ENCODE peak calls at places on chromosomes 1 and 21, in four cellular contexts. One of them, this sample, is unnamed.

GRCh38 chr1:227870375-227870774 is 54.9 kb downstream of the PRSS38 start:
- DNase-seq in OCI-LY7: no peak
- DNase-seq in Panc1: no peak
- DNase-seq in endothelial cell of umbilical vein: no peak
- DNase-seq in this sample: no peak

GRCh38 chr1:54407201-54407956 is 1.2 kb upstream of the SSBP3 start:
- DNase-seq in OCI-LY7: peak
- DNase-seq in Panc1: peak
- DNase-seq in endothelial cell of umbilical vein: peak
- DNase-seq in this sample: peak

GRCh38 chr1:162709870-162710269 is 77.6 kb downstream of the DDR2 start:
- DNase-seq in OCI-LY7: no peak
- DNase-seq in Panc1: no peak
- DNase-seq in endothelial cell of umbilical vein: peak
- DNase-seq in this sample: no peak

GRCh38 chr21:38631171-38631570 is 132.9 kb upstream of the ERG start:
- DNase-seq in OCI-LY7: no peak
- DNase-seq in Panc1: no peak
- DNase-seq in endothelial cell of umbilical vein: no peak
- DNase-seq in this sample: no peak

GRCh38 chr1:179042700-179043099 is 17.0 kb downstream of the FAM20B start:
- DNase-seq in OCI-LY7: no peak
- DNase-seq in Panc1: no peak
- DNase-seq in endothelial cell of umbilical vein: no peak
- DNase-seq in this sample: no peak

GRCh38 chr1:167791281-167792209 is 69.8 kb downstream of the MPZL1 start:
- DNase-seq in OCI-LY7: no peak
- DNase-seq in Panc1: no peak
- DNase-seq in endothelial cell of umbilical vein: no peak
- DNase-seq in this sample: no peak

GRCh38 chr21:33019885-33020557 is 5.7 kb upstream of the OLIG2 start:
- DNase-seq in OCI-LY7: no peak
- DNase-seq in Panc1: no peak
- DNase-seq in endothelial cell of umbilical vein: no peak
- DNase-seq in this sample: peak

GRCh38 chr1:155009221-155009711 is 6.7 kb downstream of the ZBTB7B start:
- DNase-seq in OCI-LY7: no peak
- DNase-seq in Panc1: no peak
- DNase-seq in endothelial cell of umbilical vein: no peak
- DNase-seq in this sample: no peak

GRCh38 chr21:45580576-45581321 is 38.5 kb upstream of the SLC19A1 start:
- DNase-seq in OCI-LY7: no peak
- DNase-seq in Panc1: no peak
- DNase-seq in endothelial cell of umbilical vein: no peak
- DNase-seq in this sample: no peak

GRCh38 chr1:167317463-167317862 is 96.8 kb downstream of the POU2F1 start:
- DNase-seq in OCI-LY7: no peak
- DNase-seq in Panc1: no peak
- DNase-seq in endothelial cell of umbilical vein: no peak
- DNase-seq in this sample: no peak

GRCh38 chr1:210293191-210293607 is 35.5 kb upstream of the HHAT start:
- DNase-seq in OCI-LY7: no peak
- DNase-seq in Panc1: no peak
- DNase-seq in endothelial cell of umbilical vein: no peak
- DNase-seq in this sample: no peak

GRCh38 chr1:179550753-179551682 is 24.7 kb downstream of the NPHS2 start:
- DNase-seq in OCI-LY7: no peak
- DNase-seq in Panc1: no peak
- DNase-seq in endothelial cell of umbilical vein: no peak
- DNase-seq in this sample: no peak

GRCh38 chr1:53501065-53502005 is 42.1 kb downstream of the DMRTB1 start:
- DNase-seq in OCI-LY7: no peak
- DNase-seq in Panc1: no peak
- DNase-seq in endothelial cell of umbilical vein: no peak
- DNase-seq in this sample: no peak

GRCh38 chr1:80656011-80656627 is 1144.6 kb upstream of the ADGRL2 start:
- DNase-seq in OCI-LY7: peak
- DNase-seq in Panc1: no peak
- DNase-seq in endothelial cell of umbilical vein: no peak
- DNase-seq in this sample: peak

GRCh38 chr1:164637461-164638375 is 78.7 kb downstream of the PBX1 start:
- DNase-seq in OCI-LY7: no peak
- DNase-seq in Panc1: no peak
- DNase-seq in endothelial cell of umbilical vein: no peak
- DNase-seq in this sample: no peak

GRCh38 chr1:223230161-223230881 is 87.3 kb upstream of the TLR5 start:
- DNase-seq in OCI-LY7: no peak
- DNase-seq in Panc1: no peak
- DNase-seq in endothelial cell of umbilical vein: no peak
- DNase-seq in this sample: no peak

GRCh38 chr1:17313910-17314309 is 5.9 kb downstream of the PADI4 start:
- DNase-seq in OCI-LY7: no peak
- DNase-seq in Panc1: no peak
- DNase-seq in endothelial cell of umbilical vein: no peak
- DNase-seq in this sample: no peak

GRCh38 chr1:168161459-168161858 is 17.3 kb upstream of the TIPRL start:
- DNase-seq in OCI-LY7: no peak
- DNase-seq in Panc1: no peak
- DNase-seq in endothelial cell of umbilical vein: no peak
- DNase-seq in this sample: no peak

GRCh38 chr1:214050513-214051401 is 63.0 kb downstream of the PROX1 start:
- DNase-seq in OCI-LY7: no peak
- DNase-seq in Panc1: no peak
- DNase-seq in endothelial cell of umbilical vein: no peak
- DNase-seq in this sample: no peak

GRCh38 chr1:246565751-246566127 is 322 bp downstream of the TFB2M start:
- DNase-seq in OCI-LY7: no peak
- DNase-seq in Panc1: no peak
- DNase-seq in endothelial cell of umbilical vein: no peak
- DNase-seq in this sample: no peak

GRCh38 chr1:246569248-246570238 is 3.3 kb downstream of the CNST start:
- DNase-seq in OCI-LY7: no peak
- DNase-seq in Panc1: peak
- DNase-seq in endothelial cell of umbilical vein: peak
- DNase-seq in this sample: no peak

GRCh38 chr1:246566128-246566807 is at the start of the genes CNST and TFB2M:
- DNase-seq in OCI-LY7: peak
- DNase-seq in Panc1: peak
- DNase-seq in endothelial cell of umbilical vein: peak
- DNase-seq in this sample: peak

GRCh38 chr1:246566808-246567154 is 525 bp downstream of the CNST start:
- DNase-seq in OCI-LY7: peak
- DNase-seq in Panc1: no peak
- DNase-seq in endothelial cell of umbilical vein: no peak
- DNase-seq in this sample: peak

DNA sequence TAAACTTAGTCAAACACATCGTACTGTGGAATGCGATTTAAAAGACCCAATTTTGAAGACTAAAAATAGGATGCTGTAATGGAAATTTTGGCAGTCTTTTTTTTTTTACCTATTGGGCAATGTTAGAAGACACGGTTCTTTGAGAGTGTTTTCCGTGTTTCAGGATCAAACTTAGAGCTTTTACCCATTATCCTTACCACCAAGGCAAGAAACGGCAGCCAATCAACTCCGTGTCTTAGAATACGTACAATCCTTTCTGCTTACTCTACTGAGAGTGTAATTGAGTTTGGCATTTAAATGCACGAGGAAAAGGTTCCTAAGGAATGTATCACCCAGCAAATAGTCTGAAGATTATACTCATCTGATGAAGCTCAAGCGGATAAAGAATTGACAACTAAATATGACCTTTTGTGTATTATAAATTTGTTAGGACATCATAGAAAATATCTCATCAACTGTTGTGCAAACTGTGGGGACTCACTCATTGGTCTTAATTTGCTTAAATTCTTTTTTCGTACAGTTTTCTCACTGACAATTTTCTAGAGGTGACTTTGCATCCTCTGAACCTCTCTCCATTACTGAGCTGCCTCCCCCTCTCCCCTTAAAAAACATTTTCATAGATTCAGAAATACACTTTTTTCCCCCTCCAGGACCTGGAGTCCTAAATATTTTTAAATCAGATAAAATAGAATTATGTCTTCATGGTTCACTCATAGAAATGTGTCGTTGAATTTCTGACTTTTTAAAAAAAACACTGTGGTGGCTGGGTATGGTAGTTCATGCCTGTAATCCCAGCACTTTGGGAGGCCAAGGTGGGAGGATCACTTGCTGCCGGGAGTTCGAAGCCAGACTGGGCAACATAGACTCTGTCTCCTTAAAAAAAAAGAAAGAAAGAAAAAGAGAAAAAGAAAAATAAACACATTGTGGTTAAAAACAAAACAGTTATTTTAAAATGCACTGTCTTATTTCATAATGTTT is 1.3 kb downstream of the CNST start:
- DNase-seq in OCI-LY7: peak
- DNase-seq in Panc1: peak
- DNase-seq in endothelial cell of umbilical vein: peak
- DNase-seq in this sample: no peak
- TF ChIP-seq CTCF in OCI-LY7: no peak
- TF ChIP-seq CTCF in Panc1: no peak
- TF ChIP-seq CTCF in endothelial cell of umbilical vein: no peak
- TF ChIP-seq CTCF in this sample: no peak

GRCh38 chr1:187383366-187383765 is 554.6 kb downstream of the PLA2G4A start:
- DNase-seq in OCI-LY7: no peak
- DNase-seq in Panc1: no peak
- DNase-seq in endothelial cell of umbilical vein: no peak
- DNase-seq in this sample: no peak
- TF ChIP-seq CTCF in OCI-LY7: peak
- TF ChIP-seq CTCF in Panc1: peak
- TF ChIP-seq CTCF in endothelial cell of umbilical vein: peak
- TF ChIP-seq CTCF in this sample: peak

GRCh38 chr1:237444120-237444790 is 402.3 kb downstream of the RYR2 start:
- DNase-seq in OCI-LY7: no peak
- DNase-seq in Panc1: no peak
- DNase-seq in endothelial cell of umbilical vein: no peak
- DNase-seq in this sample: no peak
- TF ChIP-seq CTCF in OCI-LY7: no peak
- TF ChIP-seq CTCF in Panc1: no peak
- TF ChIP-seq CTCF in endothelial cell of umbilical vein: no peak
- TF ChIP-seq CTCF in this sample: no peak

DNA sequence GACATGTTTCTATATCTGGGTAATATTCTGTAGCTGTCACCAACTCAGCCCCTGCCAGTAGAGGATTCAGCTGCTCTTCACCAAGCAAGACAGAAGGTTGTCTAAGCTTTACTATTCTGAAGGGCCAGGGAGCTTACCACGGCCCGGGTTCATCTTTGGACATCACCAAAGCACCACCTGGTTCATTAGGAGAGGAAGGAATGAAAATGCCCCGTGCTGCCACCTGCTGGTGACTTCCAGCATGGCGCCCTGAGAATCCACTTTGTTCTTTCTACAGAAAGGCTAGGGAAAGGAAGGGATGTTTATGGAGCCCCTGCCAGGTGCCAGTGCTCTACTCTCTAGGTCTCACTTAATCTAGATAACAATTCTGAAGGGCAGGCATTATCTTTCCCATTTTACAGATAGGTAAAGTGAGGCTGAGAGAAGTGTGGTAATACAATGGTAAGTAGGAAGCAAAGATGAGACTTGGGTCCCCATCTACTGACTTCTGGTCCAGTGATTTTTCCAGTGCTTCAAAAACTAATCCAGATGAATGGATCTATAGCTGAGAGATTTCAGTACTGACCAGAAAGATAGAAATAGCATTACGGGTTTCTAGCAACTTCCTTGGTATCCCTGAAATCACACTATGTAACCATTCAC is 79.5 kb downstream of the BEND5 start:
- DNase-seq in OCI-LY7: peak
- DNase-seq in Panc1: peak
- DNase-seq in endothelial cell of umbilical vein: peak
- DNase-seq in this sample: peak
- TF ChIP-seq CTCF in OCI-LY7: peak
- TF ChIP-seq CTCF in Panc1: peak
- TF ChIP-seq CTCF in endothelial cell of umbilical vein: peak
- TF ChIP-seq CTCF in this sample: peak

GRCh38 chr1:43143441-43143888 is 28.6 kb downstream of the EBNA1BP2 start:
- DNase-seq in OCI-LY7: peak
- DNase-seq in Panc1: peak
- DNase-seq in endothelial cell of umbilical vein: peak
- DNase-seq in this sample: no peak
- TF ChIP-seq CTCF in OCI-LY7: peak
- TF ChIP-seq CTCF in Panc1: peak
- TF ChIP-seq CTCF in endothelial cell of umbilical vein: peak
- TF ChIP-seq CTCF in this sample: peak

GRCh38 chr1:230424440-230425251 is 1.5 kb downstream of the PGBD5 start:
- DNase-seq in OCI-LY7: no peak
- DNase-seq in Panc1: no peak
- DNase-seq in endothelial cell of umbilical vein: no peak
- DNase-seq in this sample: no peak

GRCh38 chr1:230422221-230422981 is 3.7 kb downstream of the PGBD5 start:
- DNase-seq in OCI-LY7: no peak
- DNase-seq in Panc1: no peak
- DNase-seq in endothelial cell of umbilical vein: no peak
- DNase-seq in this sample: no peak

GRCh38 chr1:230423261-230423660 is 2.9 kb downstream of the PGBD5 start:
- DNase-seq in OCI-LY7: no peak
- DNase-seq in Panc1: no peak
- DNase-seq in endothelial cell of umbilical vein: no peak
- DNase-seq in this sample: no peak

GRCh38 chr1:230425252-230426061 is 675 bp downstream of the PGBD5 start:
- DNase-seq in OCI-LY7: no peak
- DNase-seq in Panc1: no peak
- DNase-seq in endothelial cell of umbilical vein: no peak
- DNase-seq in this sample: no peak

GRCh38 chr1:230423936-230424335 is 2.2 kb downstream of the PGBD5 start:
- DNase-seq in OCI-LY7: no peak
- DNase-seq in Panc1: no peak
- DNase-seq in endothelial cell of umbilical vein: no peak
- DNase-seq in this sample: no peak
- TF ChIP-seq CTCF in OCI-LY7: no peak
- TF ChIP-seq CTCF in Panc1: no peak
- TF ChIP-seq CTCF in endothelial cell of umbilical vein: no peak
- TF ChIP-seq CTCF in this sample: no peak

DNA sequence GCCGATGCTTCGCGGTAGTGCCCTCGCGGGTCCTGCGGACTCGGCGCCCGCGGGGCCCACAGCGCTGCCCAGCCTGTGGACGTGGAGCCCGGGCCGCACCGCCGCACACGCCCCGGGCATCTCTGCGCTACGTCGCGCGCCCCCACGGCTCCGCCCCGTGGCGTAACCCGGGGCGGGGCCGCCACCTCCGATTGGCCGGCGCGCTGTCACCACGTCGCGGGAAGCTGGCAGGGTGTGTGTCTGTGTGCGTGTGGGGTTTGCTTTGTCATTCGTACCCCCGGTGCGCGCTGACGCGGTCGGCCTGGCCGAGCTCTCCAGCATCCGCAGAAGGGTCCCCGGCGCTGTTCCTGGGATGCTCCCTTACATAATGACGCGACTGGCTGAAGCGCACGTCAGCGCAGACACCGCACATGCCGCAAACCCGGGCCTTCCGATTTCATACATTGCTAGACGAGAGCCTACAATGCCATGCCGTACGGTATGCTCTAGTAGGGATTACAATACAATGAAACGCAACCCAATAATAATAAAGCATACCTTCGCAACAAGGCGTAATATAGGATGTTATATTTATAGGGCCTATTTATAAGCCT is 528 bp upstream of the MACO1 start:
- DNase-seq in OCI-LY7: peak
- DNase-seq in Panc1: no peak
- DNase-seq in endothelial cell of umbilical vein: no peak
- DNase-seq in this sample: peak
- TF ChIP-seq CTCF in OCI-LY7: no peak
- TF ChIP-seq CTCF in Panc1: no peak
- TF ChIP-seq CTCF in endothelial cell of umbilical vein: no peak
- TF ChIP-seq CTCF in this sample: no peak

This sample was measured in GM10248.